ENCODE peak calls at places on chromosomes 11 and 22, in four cellular contexts. E, T, N and Z are unnamed samples.

GRCh38 chr11:16780698-16781550 is 42.5 kb downstream of the C11orf58 start:
- DNase-seq in E (no peak), N (no peak), T (no peak), Z (no peak)

GRCh38 chr22:23144926-23145906 is at the start of gene RAB36:
- DNase-seq in N (peak), E (peak), T (peak), Z (peak)

GRCh38 chr11:74179234-74180126 is 8.4 kb downstream of the PPME1 start:
- DNase-seq in E (no peak), T (no peak), N (no peak), Z (no peak)

GRCh38 chr11:8839957-8840945 is 70.7 kb upstream of the AKIP1 start:
- DNase-seq in T (no peak), N (no peak), E (no peak), Z (peak)

GRCh38 chr22:39316440-39317083 is 2.9 kb downstream of the RPL3 start:
- DNase-seq in T (peak), N (peak), E (peak), Z (peak)

GRCh38 chr11:3044915-3045314 is 12.3 kb downstream of the CARS1 start:
- DNase-seq in T (no peak), E (no peak), N (no peak), Z (no peak)

GRCh38 chr22:46712288-46712687 is 25.8 kb downstream of the CERK start:
- DNase-seq in N (no peak), E (no peak), T (no peak), Z (no peak)

GRCh38 chr22:39927544-39927943 is 26.7 kb downstream of the GRAP2 start:
- DNase-seq in N (no peak), E (no peak), T (no peak), Z (no peak)

GRCh38 chr11:65419773-65420481 is 2.7 kb upstream of the NEAT1 start:
- DNase-seq in E (no peak), N (peak), T (peak), Z (peak)

GRCh38 chr11:73404506-73405145 is 28.4 kb downstream of the RELT start:
- DNase-seq in N (no peak), E (no peak), T (no peak), Z (no peak)

GRCh38 chr11:120581317-120581716 is 69.8 kb downstream of the GRIK4 start:
- DNase-seq in T (no peak), E (no peak), N (no peak), Z (no peak)

GRCh38 chr22:33923660-33924246 is 3.5 kb upstream of the LARGE1 start:
- DNase-seq in E (peak), N (no peak), T (peak), Z (peak)

GRCh38 chr11:19567996-19568395 is 144.6 kb upstream of the NAV2 start:
- DNase-seq in N (no peak), E (no peak), T (no peak), Z (no peak)

GRCh38 chr11:85951049-85951405 is 95.8 kb downstream of the CCDC83 start:
- DNase-seq in T (no peak), E (no peak), N (no peak), Z (no peak)